ENCODE peak calls at places on chromosome 7, in four cellular contexts. M is tibial nerve, N is transverse colon, A is upper lobe of right lung. H is an unnamed sample.
A peak's percentile ranks its signal among the peaks of the same experiment; 100 is the strongest.

GRCh38 chr7:55056577-55057480 is 38.0 kb downstream of the EGFR start:
- DNase-seq in M (peak; percentile 39), N (no peak), A (no peak), H (no peak)

GRCh38 chr7:142865766-142866165 is 10.9 kb downstream of the EPHB6 start:
- DNase-seq in A (no peak), M (no peak), N (no peak), H (no peak)

GRCh38 chr7:27112960-27113949 is 10.8 kb upstream of the HOXA2 start:
- DNase-seq in A (no peak), N (peak; percentile 80), M (no peak), H (no peak)

GRCh38 chr7:155781433-155781832 is 30.8 kb downstream of the SHH start:
- DNase-seq in N (no peak), M (no peak), A (no peak), H (no peak)

GRCh38 chr7:319267-319661 is 29.3 kb downstream of the FOXL3 start:
- DNase-seq in N (no peak), A (no peak), M (no peak), H (no peak)

GRCh38 chr7:28674359-28674782 is 262.1 kb downstream of the CREB5 start:
- DNase-seq in A (no peak), M (no peak), N (no peak), H (no peak)

GRCh38 chr7:41695661-41696322 is 7.1 kb downstream of the INHBA start:
- DNase-seq in A (no peak), N (no peak), M (no peak), H (no peak)

GRCh38 chr7:82904871-82905270 is 257.8 kb downstream of the PCLO start:
- DNase-seq in M (no peak), A (no peak), N (no peak), H (no peak)

GRCh38 chr7:69992938-69993337 is 394.7 kb downstream of the AUTS2 start:
- DNase-seq in M (no peak), N (no peak), A (no peak), H (no peak)

GRCh38 chr7:46448478-46448877 is 527.4 kb upstream of the IGFBP3 start:
- DNase-seq in A (no peak), N (no peak), M (no peak), H (no peak)

GRCh38 chr7:19674266-19674960 is 34.4 kb downstream of the POLR1F start:
- DNase-seq in N (no peak), A (no peak), M (no peak), H (no peak)

GRCh38 chr7:43112088-43112940 is at the start of gene HECW1:
- DNase-seq in A (no peak), M (no peak), N (no peak), H (no peak)

GRCh38 chr7:83821866-83822265 is 172.9 kb upstream of the SEMA3E start:
- DNase-seq in A (no peak), N (no peak), M (no peak), H (no peak)

GRCh38 chr7:140349172-140349771 is 49.1 kb downstream of the SLC37A3 start:
- DNase-seq in A (no peak), N (no peak), M (no peak), H (no peak)

GRCh38 chr7:2403014-2403717 is at the start of gene CHST12:
- DNase-seq in A (peak; percentile 97), M (peak; percentile 92), N (peak; percentile 96), H (peak; percentile 59)

GRCh38 chr7:2405601-2406345 is 2.4 kb downstream of the CHST12 start:
- DNase-seq in N (peak; percentile 61), M (no peak), A (no peak), H (no peak)

GRCh38 chr7:2404714-2405119 is 1.3 kb downstream of the CHST12 start:
- DNase-seq in A (no peak), M (no peak), N (no peak), H (no peak)

GRCh38 chr7:2403718-2404648 is 572 bp downstream of the CHST12 start:
- DNase-seq in M (no peak), N (peak; percentile 46), A (peak; percentile 75), H (no peak)

GRCh38 chr7:2405201-2405600 is 1.8 kb downstream of the CHST12 start:
- DNase-seq in N (no peak), A (no peak), M (no peak), H (no peak)
- H3K4me3 ChIP-seq in N (no peak overlapping the region), A (peak overlapping the region; percentile 89), M (no peak overlapping the region), H (no peak overlapping the region)

GRCh38 chr7:22726345-22726848 is 603 bp upstream of the IL6 start:
- DNase-seq in A (peak; percentile 72), M (no peak), N (peak; percentile 34), H (no peak)
- H3K4me3 ChIP-seq in A (peak overlapping the region; percentile 51), M (no peak overlapping the region), N (peak overlapping the region; percentile 42), H (peak overlapping the region; percentile 69)

DNA sequence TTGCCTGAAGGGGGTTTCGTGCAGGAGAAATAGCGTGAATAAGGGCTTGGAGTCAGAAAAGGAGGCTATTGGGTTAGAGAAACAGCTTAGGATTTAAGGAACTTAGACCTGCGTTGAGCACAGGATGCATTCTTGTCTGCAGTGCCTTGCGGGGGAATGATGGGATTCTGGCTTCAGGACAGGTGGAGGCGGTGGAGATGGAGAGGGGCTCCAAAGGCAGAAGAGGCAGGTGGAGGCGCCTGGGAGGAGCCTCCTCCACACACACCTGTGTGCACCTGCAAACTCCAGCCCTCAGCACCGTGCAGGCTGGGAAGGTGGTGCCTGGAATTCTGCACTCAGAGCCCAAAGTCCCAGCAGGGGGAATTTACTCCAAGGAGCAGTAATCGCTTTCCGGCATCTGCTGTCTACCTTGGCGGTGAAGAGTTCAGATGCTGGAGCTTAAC is 1.8 kb downstream of the CLIP2 start:
- DNase-seq in A (no peak), M (no peak), N (peak; percentile 65), H (no peak)
- H3K4me3 ChIP-seq in A (peak overlapping the region; percentile 68), M (no peak overlapping the region), N (peak overlapping the region; percentile 63), H (peak overlapping the region; percentile 87)

DNA sequence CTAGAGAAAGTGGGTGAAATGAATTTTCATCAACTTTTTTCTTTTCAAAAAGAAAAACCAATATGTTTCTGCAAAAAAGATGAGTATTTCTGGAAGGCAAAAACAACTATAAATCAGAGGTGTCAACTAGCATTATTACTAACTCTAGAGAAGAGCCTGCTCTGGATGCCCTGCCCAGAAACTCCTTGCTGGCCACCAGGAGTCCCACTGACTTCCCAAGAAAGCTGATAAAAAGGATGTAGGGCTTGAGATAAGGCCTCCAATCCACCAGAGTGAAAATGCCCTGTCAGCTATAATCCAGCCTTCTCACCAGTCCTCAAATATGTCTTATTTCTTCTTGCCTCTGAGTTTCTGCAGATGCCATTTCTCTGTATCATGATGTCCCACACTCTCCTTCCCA is 16.7 kb upstream of the FZD1 start:
- DNase-seq in M (no peak), A (no peak), N (no peak), H (no peak)
- H3K4me3 ChIP-seq in M (no peak overlapping the region), A (no peak overlapping the region), N (no peak overlapping the region), H (no peak overlapping the region)

GRCh38 chr7:47488205-47488968 is 93.5 kb downstream of the TNS3 start:
- DNase-seq in M (no peak), N (no peak), A (no peak), H (no peak)

GRCh38 chr7:47483604-47484273 is 98.2 kb downstream of the TNS3 start:
- DNase-seq in N (no peak), M (no peak), A (no peak), H (no peak)

GRCh38 chr7:47484923-47485639 is 96.8 kb downstream of the TNS3 start:
- DNase-seq in M (no peak), A (no peak), N (no peak), H (no peak)

GRCh38 chr7:47484457-47484856 is 97.5 kb downstream of the TNS3 start:
- DNase-seq in M (no peak), N (no peak), A (no peak), H (no peak)

DNA sequence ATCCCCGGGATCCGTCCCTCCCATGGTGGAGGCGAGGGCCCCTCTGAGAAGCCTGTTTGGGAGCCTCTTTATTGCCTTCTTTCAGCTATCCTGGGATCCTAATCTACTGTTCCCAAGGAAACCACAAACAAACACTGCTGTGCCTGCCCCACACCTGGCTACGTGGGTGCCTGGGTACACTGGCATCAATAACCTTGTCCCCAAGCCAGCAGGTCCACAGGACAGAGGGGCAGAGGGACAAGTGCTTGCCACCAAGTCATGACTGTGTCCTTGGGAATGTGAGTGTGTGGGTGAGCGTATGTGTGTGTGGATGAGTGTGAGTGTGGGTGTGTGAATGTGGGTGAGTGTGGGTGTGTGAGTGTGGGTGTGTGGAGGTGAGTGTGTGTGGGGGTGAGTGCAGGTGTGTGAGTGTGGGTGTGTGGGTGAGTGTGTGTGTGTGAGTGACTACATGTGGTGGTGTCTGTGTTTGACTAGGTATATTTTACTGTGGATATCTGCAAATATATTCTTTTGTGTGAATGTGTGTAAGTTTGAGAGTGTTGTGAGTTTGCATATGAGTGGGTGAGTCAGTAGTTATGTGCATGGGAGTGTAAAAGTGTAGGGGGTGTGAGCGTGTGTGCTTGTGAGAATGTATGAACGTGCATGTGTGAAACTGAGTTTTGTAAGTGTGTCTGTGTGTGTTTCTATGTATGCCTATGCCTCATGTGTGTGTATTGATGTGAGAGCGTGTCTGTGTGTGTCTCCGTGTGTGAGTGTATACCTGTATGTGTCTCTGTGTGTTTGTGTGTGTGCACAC is 96.1 kb downstream of the TNS3 start:
- DNase-seq in M (no peak), A (no peak), N (peak; percentile 68), H (no peak)
- H3K4me3 ChIP-seq in M (no peak overlapping the region), A (no peak overlapping the region), N (no peak overlapping the region), H (no peak overlapping the region)

GRCh38 chr7:5694221-5694754 is 87.2 kb downstream of the RNF216 start:
- DNase-seq in A (no peak), M (no peak), N (no peak), H (no peak)
- H3K4me3 ChIP-seq in A (no peak overlapping the region), M (no peak overlapping the region), N (peak overlapping the region; percentile 13), H (no peak overlapping the region)

GRCh38 chr7:78634073-78634472 is 819.4 kb downstream of the MAGI2 start:
- DNase-seq in A (no peak), N (no peak), M (no peak), H (no peak)
- H3K4me3 ChIP-seq in A (no peak overlapping the region), N (no peak overlapping the region), M (no peak overlapping the region), H (no peak overlapping the region)